ENCODE peak calls at places on chromosomes 5 and 9, in five cellular contexts. L is right lobe of liver, C is breast epithelium, G is A549, S is heart left ventricle. I is an unnamed sample.

GRCh38 chr5:53169933-53170332 is 60.4 kb upstream of the MOCS2 start:
- DNase-seq in L (no peak), C (no peak), G (no peak), S (no peak), I (no peak)

GRCh38 chr5:127369772-127370171 is 79.2 kb downstream of the MEGF10 start:
- DNase-seq in L (no peak), C (no peak), G (no peak), S (no peak), I (no peak)

GRCh38 chr5:128111818-128112448 is 28.4 kb downstream of the SLC12A2 start:
- DNase-seq in L (no peak), C (no peak), G (peak), S (no peak), I (no peak)

GRCh38 chr5:109413463-109413862 is 3.7 kb upstream of the PJA2 start:
- DNase-seq in L (no peak), C (no peak), G (no peak), S (peak), I (peak)

GRCh38 chr9:94250456-94250855 is 8.6 kb upstream of the ZNF169 start:
- DNase-seq in L (no peak), C (no peak), G (no peak), S (no peak), I (no peak)

GRCh38 chr5:15526413-15526812 is 26.4 kb downstream of the FBXL7 start:
- DNase-seq in L (no peak), C (no peak), G (no peak), S (no peak), I (no peak)

GRCh38 chr5:16773990-16774389 is 157.2 kb upstream of the RETREG1 start:
- DNase-seq in L (no peak), C (no peak), G (peak), S (no peak), I (no peak)

GRCh38 chr5:41748631-41749030 is 121.6 kb downstream of the OXCT1 start:
- DNase-seq in L (no peak), C (no peak), G (no peak), S (no peak), I (no peak)

GRCh38 chr5:172173771-172174170 is 14.3 kb downstream of the STK10 start:
- DNase-seq in L (no peak), C (no peak), G (no peak), S (no peak), I (no peak)

GRCh38 chr9:95778957-95779356 is 96.5 kb upstream of the ERCC6L2 start:
- DNase-seq in L (no peak), C (no peak), G (no peak), S (peak), I (peak)

GRCh38 chr5:66171349-66172344 is 27.5 kb downstream of the SREK1 start:
- DNase-seq in L (no peak), C (no peak), G (peak), S (no peak), I (peak)

GRCh38 chr5:173554038-173554955 is 62.2 kb downstream of the BOD1 start:
- DNase-seq in L (no peak), C (no peak), G (no peak), S (no peak), I (no peak)

GRCh38 chr5:150616024-150616470 is 24.4 kb upstream of the SYNPO start:
- DNase-seq in L (peak), C (no peak), G (no peak), S (peak), I (peak)

GRCh38 chr5:163022582-163023128 is 414.7 kb upstream of the CCNG1 start:
- DNase-seq in L (no peak), C (no peak), G (no peak), S (no peak), I (no peak)

GRCh38 chr5:81904861-81905260 is 67.0 kb upstream of the ATG10 start:
- DNase-seq in L (no peak), C (no peak), G (no peak), S (no peak), I (no peak)

GRCh38 chr9:5900622-5901021 is 9.9 kb downstream of the MLANA start:
- DNase-seq in L (no peak), C (no peak), G (no peak), S (no peak), I (no peak)

GRCh38 chr9:35114921-35115341 is 731 bp downstream of the ATOSB start:
- DNase-seq in L (peak), C (no peak), G (peak), S (peak), I (peak)

GRCh38 chr5:117713585-117714198 is 1139.1 kb upstream of the SEMA6A start:
- DNase-seq in L (no peak), C (no peak), G (peak), S (no peak), I (no peak)

GRCh38 chr5:150129813-150130492 is 25.7 kb downstream of the PDGFRB start:
- DNase-seq in L (peak), C (peak), G (peak), S (peak), I (peak)

GRCh38 chr5:1161108-1161831 is 40.1 kb upstream of the SLC6A19 start:
- DNase-seq in L (no peak), C (peak), G (peak), S (no peak), I (peak)

GRCh38 chr9:37001461-37001860 is 32.6 kb downstream of the PAX5 start:
- DNase-seq in L (no peak), C (no peak), G (no peak), S (no peak), I (no peak)

GRCh38 chr9:38639577-38639940 is 19.2 kb upstream of the ANKRD18A start:
- DNase-seq in L (no peak), C (no peak), G (no peak), S (no peak), I (no peak)

GRCh38 chr5:16480144-16480543 is 14.5 kb upstream of the ZNF622 start:
- DNase-seq in L (no peak), C (no peak), G (no peak), S (no peak), I (no peak)

GRCh38 chr5:145629047-145629446 is 206.1 kb downstream of the PRELID2 start:
- DNase-seq in L (no peak), C (no peak), G (no peak), S (no peak), I (no peak)

GRCh38 chr9:27629425-27629824 is 56.1 kb upstream of the C9orf72 start:
- DNase-seq in L (no peak), C (no peak), G (no peak), S (no peak), I (no peak)

GRCh38 chr9:123562844-123563346 is 206.9 kb downstream of the CRB2 start:
- DNase-seq in L (no peak), C (no peak), G (no peak), S (no peak), I (no peak)

GRCh38 chr9:68585034-68585761 is 44.5 kb upstream of the TMEM252 start:
- DNase-seq in L (no peak), C (no peak), G (no peak), S (no peak), I (no peak)

GRCh38 chr5:37116359-37116758 is 132.8 kb downstream of the CPLANE1 start:
- DNase-seq in L (no peak), C (no peak), G (no peak), S (no peak), I (no peak)

GRCh38 chr5:95178046-95178651 is 106.7 kb downstream of the MCTP1 start:
- DNase-seq in L (no peak), C (no peak), G (peak), S (no peak), I (no peak)

GRCh38 chr9:4262735-4263141 is 37.1 kb downstream of the GLIS3 start:
- DNase-seq in L (no peak), C (no peak), G (peak), S (no peak), I (no peak)

GRCh38 chr9:133117271-133118178 is 3.5 kb downstream of the RALGDS start:
- DNase-seq in L (peak), C (no peak), G (no peak), S (peak), I (no peak)

GRCh38 chr9:102875687-102876086 is 119.4 kb upstream of the CYLC2 start:
- DNase-seq in L (no peak), C (no peak), G (no peak), S (no peak), I (no peak)

GRCh38 chr5:177427211-177427822 is 841 bp downstream of the GRK6 start:
- DNase-seq in L (peak), C (no peak), G (no peak), S (no peak), I (no peak)

GRCh38 chr5:177426566-177427210 is at the start of gene GRK6:
- DNase-seq in L (peak), C (no peak), G (no peak), S (peak), I (peak)

GRCh38 chr5:177429248-177430045 is 3.0 kb downstream of the GRK6 start:
- DNase-seq in L (peak), C (no peak), G (no peak), S (peak), I (peak)

GRCh38 chr5:177428574-177429217 is 2.2 kb downstream of the GRK6 start:
- DNase-seq in L (peak), C (no peak), G (no peak), S (no peak), I (no peak)

DNA sequence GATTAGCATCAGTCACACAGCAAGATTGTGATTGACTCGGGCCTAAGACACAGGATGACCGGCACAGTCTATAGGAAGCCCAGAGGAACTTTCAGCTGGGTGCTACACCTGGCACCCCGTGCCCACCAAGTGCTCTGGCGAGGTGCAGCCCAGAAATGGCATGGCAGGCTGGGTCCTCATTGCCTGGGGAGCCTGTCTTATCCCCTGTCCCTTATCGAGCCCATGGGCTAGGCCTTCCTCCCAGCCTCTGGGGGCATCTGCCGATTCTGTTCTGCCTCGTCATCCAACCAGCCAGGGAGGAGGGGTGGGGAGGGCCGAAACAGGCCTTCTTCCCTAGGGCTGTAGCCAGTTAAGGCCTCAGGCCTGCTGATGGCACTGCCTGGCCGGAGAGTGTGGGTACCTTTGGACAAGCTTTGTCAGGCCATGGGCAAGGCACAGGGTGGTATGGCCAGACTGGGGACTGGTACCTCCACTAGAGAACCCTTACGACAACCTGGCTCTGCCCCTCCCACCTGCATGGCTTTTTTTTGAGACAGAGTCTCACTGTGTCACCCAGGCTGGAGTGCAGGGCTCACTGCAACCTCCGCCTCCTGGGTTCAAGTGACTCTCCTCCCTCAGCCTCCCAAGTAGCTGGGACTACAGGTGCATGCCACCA is 1.6 kb downstream of the GRK6 start:
- DNase-seq in L (peak), C (no peak), G (no peak), S (no peak), I (peak)
- TF ChIP-seq POLR2A in L (no peak), C (no peak), G (no peak), S (no peak), I (no peak)

GRCh38 chr5:54320256-54320655 is 9.9 kb upstream of the ARL15 start:
- DNase-seq in L (no peak), C (no peak), G (no peak), S (no peak), I (no peak)

GRCh38 chr5:54313311-54314270 is 3.2 kb upstream of the ARL15 start:
- DNase-seq in L (no peak), C (no peak), G (no peak), S (no peak), I (no peak)

GRCh38 chr5:54312499-54312898 is 2.1 kb upstream of the ARL15 start:
- DNase-seq in L (no peak), C (no peak), G (no peak), S (no peak), I (no peak)

GRCh38 chr5:54315736-54316135 is 5.4 kb upstream of the ARL15 start:
- DNase-seq in L (no peak), C (no peak), G (no peak), S (no peak), I (no peak)

GRCh38 chr5:54317511-54318260 is 7.3 kb upstream of the ARL15 start:
- DNase-seq in L (no peak), C (no peak), G (no peak), S (no peak), I (no peak)
- H3K27ac ChIP-seq in L (no peak), C (no peak), G (no peak), S (no peak), I (no peak)

DNA sequence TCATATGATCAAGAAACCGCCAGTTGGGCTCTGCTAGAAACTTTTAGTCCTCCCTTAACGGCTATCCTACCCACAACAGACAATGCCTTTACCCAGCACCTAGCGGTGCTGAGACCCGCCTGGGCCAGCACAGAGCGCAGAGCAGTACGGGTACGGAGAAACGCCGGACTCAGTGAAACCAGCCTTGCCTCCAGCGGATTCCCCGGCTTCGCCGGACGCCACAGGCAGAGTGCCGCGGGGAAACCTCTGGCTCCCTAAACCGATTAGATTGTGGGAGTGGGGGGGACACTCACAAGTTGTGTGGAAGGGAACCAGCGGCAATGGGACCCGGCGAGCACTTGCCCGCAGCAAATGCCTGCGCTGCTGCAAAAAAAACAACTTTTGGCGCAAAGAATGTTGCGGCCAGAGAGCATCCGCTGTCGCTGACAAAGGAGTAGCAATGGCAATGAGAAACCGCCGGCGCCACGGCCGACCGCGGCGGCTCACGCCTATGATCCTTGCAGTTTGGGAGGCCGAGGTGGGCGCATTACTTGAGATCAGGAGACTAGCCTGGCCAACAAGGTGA is 88.2 kb downstream of the ANXA2R start:
- DNase-seq in L (no peak), C (no peak), G (no peak), S (peak), I (peak)
- TF ChIP-seq POLR2A in L (no peak), C (no peak), G (no peak), S (no peak), I (no peak)

DNA sequence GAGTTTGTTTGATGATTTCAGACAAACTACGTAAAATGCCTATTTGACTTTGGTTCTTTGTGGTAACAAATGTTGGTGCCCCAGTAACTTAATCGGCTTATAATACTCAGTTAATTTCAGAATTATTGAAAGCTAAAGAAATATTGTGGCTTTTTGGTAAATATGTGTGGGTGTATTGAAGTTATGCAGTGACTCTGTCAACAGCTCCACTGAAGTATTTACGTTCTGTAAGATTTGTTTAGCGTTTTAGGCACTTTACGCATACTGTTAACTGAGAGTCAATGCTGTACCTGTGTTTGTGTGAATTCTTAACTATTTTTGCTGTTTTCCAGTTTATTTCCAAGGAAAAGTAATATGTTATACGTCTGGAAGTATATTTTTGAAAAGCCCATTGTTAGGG is 2.2 kb downstream of the RAD23B start:
- DNase-seq in L (no peak), C (no peak), G (no peak), S (no peak), I (no peak)
- H3K27ac ChIP-seq in L (peak), C (peak), G (no peak), S (no peak), I (no peak)

GRCh38 chr5:76386360-76386759 is 16.7 kb upstream of the IQGAP2 start:
- DNase-seq in L (peak), C (peak), G (no peak), S (no peak), I (peak)
- TF ChIP-seq POLR2A in L (no peak), C (no peak), G (no peak), S (no peak), I (no peak)

GRCh38 chr9:111726949-111727348 is 65.5 kb downstream of the GNG10 start:
- DNase-seq in L (no peak), C (no peak), G (no peak), S (no peak), I (no peak)
- H3K27ac ChIP-seq in L (no peak), C (no peak), G (no peak), S (no peak), I (no peak)